ENCODE peak calls at places on chromosome 14, in four cellular contexts. N, Z, D and A are unnamed samples.

GRCh38 chr14:96263347-96264199 is 7.6 kb downstream of the BDKRB1 start:
- DNase-seq in N (no peak), Z (no peak), D (no peak), A (no peak)

GRCh38 chr14:96997269-96997668 is 200.1 kb downstream of the VRK1 start:
- DNase-seq in N (no peak), Z (no peak), D (no peak), A (no peak)

GRCh38 chr14:103625361-103626095 is 3.5 kb upstream of the KLC1 start:
- DNase-seq in N (no peak), Z (no peak), D (peak; percentile 31), A (no peak)

GRCh38 chr14:101561145-101561896 is at the start of gene DIO3:
- DNase-seq in N (no peak), Z (peak; percentile 90), D (no peak), A (no peak)

GRCh38 chr14:90943367-90943766 is 117.1 kb downstream of the RPS6KA5 start:
- DNase-seq in N (no peak), Z (no peak), D (no peak), A (no peak)

GRCh38 chr14:89576132-89576923 is 159.3 kb upstream of the FOXN3 start:
- DNase-seq in N (no peak), Z (peak; percentile 34), D (no peak), A (no peak)

GRCh38 chr14:77066555-77067172 is 31.4 kb upstream of the CIPC start:
- DNase-seq in N (no peak), Z (no peak), D (no peak), A (no peak)

GRCh38 chr14:91299483-91300115 is 55.1 kb upstream of the GPR68 start:
- DNase-seq in N (no peak), Z (no peak), D (no peak), A (no peak)

GRCh38 chr14:97319691-97320090 is 522.5 kb downstream of the VRK1 start:
- DNase-seq in N (no peak), Z (no peak), D (no peak), A (no peak)

GRCh38 chr14:83164016-83164415 is 1630.4 kb upstream of the SEL1L start:
- DNase-seq in N (no peak), Z (no peak), D (no peak), A (no peak)

GRCh38 chr14:51704465-51705050 is 52.8 kb downstream of the FRMD6 start:
- DNase-seq in N (no peak), Z (no peak), D (no peak), A (no peak)